ENCODE peak calls at places on chromosome 14, in ten cellular contexts. B, N, G, K, W, P, Z, O, M and V are unnamed samples.

GRCh38 chr14:23043749-23044148 is 1.7 kb downstream of the PSMB11 start:
- DNase-seq in O (no peak), M (no peak), G (no peak), Z (no peak), N (no peak), K (no peak), B (no peak), P (no peak), W (no peak), V (no peak)

GRCh38 chr14:53126705-53127104 is 26.4 kb downstream of the DDHD1 start:
- DNase-seq in G (no peak), K (no peak), O (no peak), Z (no peak), P (no peak), W (no peak), N (no peak), B (no peak), M (no peak), V (no peak)

GRCh38 chr14:30884925-30885324 is 10.6 kb downstream of the COCH start:
- DNase-seq in W (no peak), N (no peak), B (no peak), K (no peak), M (no peak), P (no peak), G (no peak), Z (no peak), O (no peak), V (no peak)

GRCh38 chr14:96497087-96497486 is 5.1 kb upstream of the PAPOLA start:
- DNase-seq in Z (no peak), M (peak; percentile 77), P (peak; percentile 92), K (no peak), N (no peak), B (no peak), O (no peak), W (no peak), G (no peak), V (no peak)

GRCh38 chr14:24483604-24484252 is 24.3 kb downstream of the CMA1 start:
- DNase-seq in N (peak; percentile 27), P (no peak), Z (no peak), G (no peak), B (peak; percentile 9), W (peak; percentile 0), O (no peak), M (no peak), K (no peak), V (peak; percentile 29)

GRCh38 chr14:105464501-105464900 is 10.1 kb upstream of the CRIP2 start:
- DNase-seq in P (no peak), Z (no peak), W (no peak), G (no peak), K (no peak), B (no peak), N (no peak), O (no peak), M (no peak), V (no peak)

GRCh38 chr14:51523243-51523642 is 128.5 kb upstream of the FRMD6 start:
- DNase-seq in P (no peak), Z (no peak), K (no peak), O (no peak), N (no peak), M (no peak), B (no peak), W (no peak), G (no peak), V (no peak)

GRCh38 chr14:106872619-106873446 is 1346.5 kb downstream of the TMEM121 start:
- DNase-seq in O (peak; percentile 87), B (peak; percentile 68), P (peak; percentile 36), M (peak; percentile 83), K (peak; percentile 92), G (peak; percentile 68), W (peak; percentile 6), N (no peak), Z (no peak), V (peak; percentile 79)

GRCh38 chr14:66072190-66072905 is 413.8 kb upstream of the CCDC196 start:
- DNase-seq in W (no peak), G (no peak), Z (no peak), B (no peak), O (no peak), N (no peak), K (no peak), M (no peak), P (no peak), V (no peak)

GRCh38 chr14:71398450-71398849 is 491.2 kb downstream of the PCNX1 start:
- DNase-seq in N (no peak), K (no peak), B (peak; percentile 6), P (no peak), W (no peak), Z (no peak), G (no peak), O (no peak), M (no peak), V (no peak)

DNA sequence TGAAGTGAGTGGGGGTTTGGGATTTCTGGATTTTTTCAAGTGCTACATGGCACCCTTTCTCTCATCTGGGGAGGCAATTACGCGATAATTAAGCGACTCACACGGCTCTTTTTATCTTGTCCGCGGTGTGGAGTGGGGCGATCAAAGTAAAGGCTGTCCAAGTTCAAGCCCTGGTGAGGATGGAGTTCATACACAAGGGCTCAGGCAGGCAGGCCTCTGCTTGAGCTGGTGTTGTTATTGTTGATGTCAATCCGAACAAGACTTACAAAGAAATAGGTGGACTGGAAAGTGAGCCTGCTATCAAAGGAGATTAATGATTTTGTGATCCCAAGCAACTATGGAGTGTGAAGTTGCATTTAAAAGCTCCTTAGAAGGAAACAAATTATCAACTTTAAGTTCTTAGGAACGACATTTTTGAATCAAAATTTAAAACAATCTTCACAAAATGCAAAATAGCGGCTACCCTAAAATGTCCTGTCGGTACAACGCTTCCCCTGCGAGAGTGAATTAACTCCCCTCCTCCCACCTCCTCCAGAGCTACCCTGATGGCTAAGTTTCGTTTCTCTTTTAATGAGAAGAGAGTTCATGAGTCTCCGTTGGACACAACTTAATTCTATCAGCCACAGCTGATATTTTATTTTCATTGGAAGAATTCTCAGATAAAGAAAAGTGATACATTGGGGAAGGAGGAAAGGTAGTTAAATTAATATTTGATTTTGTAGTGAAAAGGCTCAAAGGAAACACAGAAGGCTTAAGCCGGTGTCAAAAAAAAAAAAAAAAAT is 5.9 kb downstream of the FOXA1 start:
- DNase-seq in B (no peak), G (no peak), M (no peak), W (no peak), O (no peak), K (peak; percentile 42), N (no peak), P (peak; percentile 63), Z (no peak), V (no peak)
- H3K27me3 ChIP-seq in B (peaks cover 14% of the 10 kb centered on the region), G (peaks cover 5% of the 10 kb centered on the region), M (peaks cover 61% of the 10 kb centered on the region), W (peaks cover 90% of the 10 kb centered on the region), O (peaks cover 38% of the 10 kb centered on the region), K (peaks cover 17% of the 10 kb centered on the region), N (peaks cover 85% of the 10 kb centered on the region), P (no peaks in the 10 kb centered on the region), Z (peaks cover 55% of the 10 kb centered on the region), V (peaks cover 18% of the 10 kb centered on the region)

DNA sequence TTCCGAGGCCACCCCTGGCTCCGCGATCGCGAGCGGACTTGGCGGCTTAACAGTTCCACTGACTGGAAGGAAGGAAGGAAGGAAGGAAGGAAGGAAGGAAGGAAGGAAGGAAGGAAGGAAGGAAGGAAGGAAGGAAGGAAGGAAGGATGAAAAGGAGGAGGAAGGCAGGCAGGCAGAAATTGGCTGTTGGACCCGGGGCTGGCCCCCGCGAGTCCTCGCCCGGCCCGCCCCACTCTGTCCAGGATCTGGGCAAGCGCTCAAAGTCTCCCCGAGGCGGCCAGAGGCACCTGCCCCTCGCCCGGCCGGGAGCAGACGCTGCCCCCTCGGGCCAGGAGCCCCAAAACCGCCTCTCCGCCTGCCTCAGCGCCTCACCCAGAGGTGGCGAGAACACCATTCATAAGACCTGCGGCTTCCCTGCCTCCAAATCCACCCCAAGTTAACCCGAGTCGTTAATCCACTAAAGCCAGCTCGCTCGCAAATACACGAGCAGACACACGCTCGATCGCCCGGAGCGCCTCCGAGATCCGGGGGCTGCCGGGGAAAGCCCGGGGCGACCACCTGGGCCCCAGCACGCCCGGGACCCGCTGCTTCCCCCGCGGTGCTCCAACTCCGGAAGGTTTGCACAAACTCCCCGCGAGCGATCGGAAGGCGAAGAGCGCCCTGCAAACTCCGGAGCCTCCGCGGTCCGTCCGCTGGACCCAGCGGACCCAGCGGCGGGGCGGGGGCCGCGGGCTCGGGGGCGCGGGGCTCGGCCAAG is 844 bp downstream of the DPF3 start:
- DNase-seq in W (no peak), N (no peak), Z (no peak), M (peak; percentile 37), G (peak; percentile 61), K (peak; percentile 56), O (peak; percentile 24), P (no peak), B (peak; percentile 15), V (peak; percentile 20)
- H3K27me3 ChIP-seq in W (no peaks in the 10 kb centered on the region), N (no peaks in the 10 kb centered on the region), Z (peaks cover 3% of the 10 kb centered on the region), M (no peaks in the 10 kb centered on the region), G (no peaks in the 10 kb centered on the region), K (no peaks in the 10 kb centered on the region), O (peaks cover 7% of the 10 kb centered on the region), P (peaks cover 13% of the 10 kb centered on the region), B (peaks cover 34% of the 10 kb centered on the region), V (peaks cover 9% of the 10 kb centered on the region)

DNA sequence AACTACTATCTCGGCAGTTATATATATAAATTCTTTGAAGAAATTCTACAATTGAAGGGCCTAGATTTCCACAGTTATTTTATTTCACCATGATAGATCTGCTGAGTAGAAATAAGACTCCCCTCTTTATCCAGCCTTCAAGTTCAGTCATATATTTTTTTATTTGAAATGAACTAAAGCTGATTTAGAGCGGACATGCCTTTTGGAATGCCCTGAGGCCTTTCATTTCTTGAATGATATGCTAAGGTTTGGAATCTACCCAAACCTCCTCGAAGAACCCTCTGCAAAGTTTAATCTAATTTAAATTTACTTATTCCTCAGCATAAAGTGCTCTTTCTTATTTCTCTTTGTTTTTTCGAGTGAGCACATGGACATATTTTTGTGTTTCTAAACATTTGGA is 15.1 kb downstream of the SIX1 start:
- DNase-seq in N (no peak), B (no peak), K (no peak), W (no peak), O (no peak), M (no peak), P (no peak), Z (no peak), G (no peak), V (no peak)
- H3K27me3 ChIP-seq in N (no peaks in the 10 kb centered on the region), B (peaks cover 23% of the 10 kb centered on the region), K (peaks cover 35% of the 10 kb centered on the region), W (no peaks in the 10 kb centered on the region), O (peaks cover 19% of the 10 kb centered on the region), M (peaks cover 2% of the 10 kb centered on the region), P (no peaks in the 10 kb centered on the region), Z (no peaks in the 10 kb centered on the region), G (no peaks in the 10 kb centered on the region), V (peaks cover 24% of the 10 kb centered on the region)

DNA sequence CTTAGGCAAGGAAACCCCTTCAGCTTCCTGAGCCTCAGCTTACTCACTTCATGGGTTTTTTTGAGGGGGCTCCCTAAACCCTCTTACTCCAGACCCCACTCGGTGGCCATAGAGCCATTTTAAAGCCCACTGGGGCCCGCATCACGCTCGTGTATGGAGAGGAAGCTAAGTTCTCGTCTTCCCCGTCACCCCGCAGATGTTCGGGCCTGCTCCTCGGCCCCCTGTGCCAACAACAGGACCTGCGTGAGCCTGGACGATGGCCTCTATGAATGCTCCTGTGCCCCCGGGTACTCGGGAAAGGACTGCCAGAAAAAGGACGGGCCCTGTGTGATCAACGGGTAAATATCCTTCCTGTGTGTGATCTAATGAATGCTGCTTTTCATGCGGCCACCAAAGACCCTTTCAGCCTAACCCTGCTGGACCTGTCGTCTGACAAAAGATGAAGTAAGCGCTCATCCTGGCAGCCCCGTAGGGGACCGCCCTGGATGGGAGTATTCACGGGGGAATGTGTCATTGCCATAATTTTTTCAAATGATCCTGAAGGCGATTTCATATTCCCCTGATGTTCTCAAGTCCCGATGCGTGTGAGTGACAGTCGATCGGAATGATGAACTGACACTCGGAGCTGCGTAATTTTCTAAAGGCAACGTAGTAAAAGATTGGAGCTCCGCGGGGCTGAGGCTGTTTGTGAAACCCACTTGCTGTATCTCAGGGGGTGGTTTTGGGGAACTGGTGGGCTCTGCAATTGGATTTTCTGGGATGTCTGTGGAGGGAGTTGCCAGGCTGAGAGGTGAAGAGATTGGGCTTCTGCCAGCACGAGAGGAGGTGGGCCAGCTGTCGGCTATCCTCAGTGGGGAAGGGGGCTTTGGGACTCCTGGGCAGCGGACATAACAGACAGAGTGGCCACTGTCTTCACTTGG is 5.4 kb downstream of the DLK1 start:
- DNase-seq in B (no peak), Z (no peak), W (no peak), K (no peak), O (no peak), P (no peak), M (no peak), N (no peak), G (no peak), V (no peak)
- H3K27me3 ChIP-seq in B (no peaks in the 10 kb centered on the region), Z (peaks cover 3% of the 10 kb centered on the region), W (peaks cover 14% of the 10 kb centered on the region), K (peaks cover 10% of the 10 kb centered on the region), O (no peaks in the 10 kb centered on the region), P (peaks cover 25% of the 10 kb centered on the region), M (peaks cover 21% of the 10 kb centered on the region), N (peaks cover 77% of the 10 kb centered on the region), G (no peaks in the 10 kb centered on the region), V (no peaks in the 10 kb centered on the region)